ENCODE peak calls at places on chromosomes 3 and 15, in six cellular contexts. S, P, D, I, V and N are unnamed samples.

GRCh38 chr3:108780235-108780634 is 23.0 kb upstream of the RETNLB start:
- DNase-seq in I (no peak), V (no peak), D (no peak), S (no peak), P (no peak), N (no peak)

GRCh38 chr15:33086500-33087141 is 107.9 kb downstream of the FMN1 start:
- DNase-seq in S (peak), I (peak), V (no peak), P (no peak), D (no peak), N (no peak)

GRCh38 chr15:77545058-77545457 is 87.7 kb downstream of the LINGO1 start:
- DNase-seq in S (no peak), D (no peak), I (no peak), P (no peak), V (no peak), N (no peak)

GRCh38 chr15:80473574-80474223 is 69.5 kb downstream of the ARNT2 start:
- DNase-seq in V (no peak), P (no peak), S (no peak), I (no peak), D (no peak), N (no peak)

GRCh38 chr15:82103500-82103899 is 57.7 kb upstream of the MEX3B start:
- DNase-seq in D (no peak), S (no peak), I (no peak), V (no peak), P (no peak), N (no peak)

GRCh38 chr3:81887448-81887847 is 126.0 kb upstream of the GBE1 start:
- DNase-seq in S (no peak), I (no peak), V (no peak), D (no peak), P (no peak), N (no peak)

GRCh38 chr3:171320721-171321120 is 139.5 kb downstream of the TNIK start:
- DNase-seq in P (peak), V (no peak), D (no peak), S (peak), I (peak), N (no peak)

GRCh38 chr15:41985236-41986160 is 13.1 kb upstream of the EHD4 start:
- DNase-seq in V (no peak), I (no peak), P (no peak), S (no peak), D (peak), N (no peak)

GRCh38 chr3:5840091-5840490 is 652.6 kb downstream of the EDEM1 start:
- DNase-seq in I (no peak), S (no peak), D (no peak), P (no peak), V (no peak), N (no peak)

GRCh38 chr3:171446801-171447578 is 13.2 kb downstream of the TNIK start:
- DNase-seq in I (no peak), D (no peak), S (peak), P (no peak), V (no peak), N (peak)

GRCh38 chr3:98406034-98406433 is 15.6 kb downstream of the OR5K3 start:
- DNase-seq in P (no peak), S (no peak), D (no peak), V (no peak), I (no peak), N (no peak)

GRCh38 chr3:70818145-70818544 is 505.7 kb upstream of the MDFIC2 start:
- DNase-seq in P (no peak), S (no peak), V (no peak), D (no peak), I (no peak), N (no peak)

GRCh38 chr3:136750209-136750921 is 1.8 kb downstream of the STAG1 start:
- DNase-seq in P (no peak), D (no peak), V (no peak), I (no peak), S (peak), N (no peak)

GRCh38 chr15:42131826-42132806 is 24.3 kb downstream of the PLA2G4F start:
- DNase-seq in S (no peak), V (no peak), D (no peak), P (no peak), I (no peak), N (no peak)

GRCh38 chr15:20353966-20354883 is 187.4 kb downstream of the GOLGA6L6 start:
- DNase-seq in I (no peak), P (no peak), D (peak), V (peak), S (no peak), N (no peak)

GRCh38 chr3:55540579-55540978 is 53.5 kb upstream of the WNT5A start:
- DNase-seq in I (no peak), S (no peak), D (no peak), V (no peak), P (no peak), N (no peak)

GRCh38 chr3:155326901-155327300 is 33.4 kb upstream of the STRIT1 start:
- DNase-seq in D (no peak), P (no peak), S (peak), I (no peak), V (no peak), N (no peak)

GRCh38 chr15:76529911-76530310 is 193.3 kb downstream of the ISL2 start:
- DNase-seq in D (no peak), V (no peak), P (no peak), I (no peak), S (peak), N (no peak)

GRCh38 chr3:171981271-171981605 is 58.1 kb upstream of the FNDC3B start:
- DNase-seq in S (no peak), V (no peak), D (no peak), P (no peak), I (no peak), N (no peak)

GRCh38 chr3:121627211-121627610 is 33.5 kb downstream of the HCLS1 start:
- DNase-seq in P (no peak), V (no peak), D (no peak), I (no peak), S (no peak), N (no peak)

GRCh38 chr15:31383150-31383549 is 56.5 kb downstream of the KLF13 start:
- DNase-seq in S (no peak), P (no peak), I (no peak), D (no peak), V (no peak), N (no peak)

GRCh38 chr15:74540135-74540760 is 772 bp upstream of the ARID3B start:
- DNase-seq in I (no peak), D (no peak), V (no peak), S (no peak), P (no peak), N (no peak)

GRCh38 chr3:131147534-131147933 is 120.9 kb downstream of the NEK11 start:
- DNase-seq in I (peak), V (no peak), S (peak), D (no peak), P (no peak), N (no peak)

GRCh38 chr3:131141770-131142169 is 115.1 kb downstream of the NEK11 start:
- DNase-seq in I (no peak), P (no peak), S (no peak), D (no peak), V (no peak), N (no peak)

GRCh38 chr3:131143802-131144201 is 117.1 kb downstream of the NEK11 start:
- DNase-seq in V (no peak), S (no peak), D (no peak), P (no peak), I (no peak), N (no peak)

GRCh38 chr3:131140891-131141290 is 114.2 kb downstream of the NEK11 start:
- DNase-seq in S (no peak), P (no peak), D (no peak), I (no peak), V (no peak), N (no peak)

GRCh38 chr3:131142580-131142979 is 115.9 kb downstream of the NEK11 start:
- DNase-seq in S (peak), V (no peak), D (no peak), P (no peak), I (peak), N (no peak)
- TF ChIP-seq CTCF in S (no peak), V (no peak), D (no peak), P (no peak), I (no peak), N (peak)

GRCh38 chr3:8424281-8424680 is 77.3 kb upstream of the LMCD1 start:
- DNase-seq in D (no peak), I (no peak), V (no peak), P (no peak), S (no peak), N (no peak)

GRCh38 chr3:8420613-8421012 is 81.0 kb upstream of the LMCD1 start:
- DNase-seq in V (no peak), I (no peak), S (peak), D (no peak), P (no peak), N (no peak)

GRCh38 chr3:8423307-8423706 is 78.3 kb upstream of the LMCD1 start:
- DNase-seq in S (peak), D (no peak), P (no peak), I (no peak), V (no peak), N (no peak)

GRCh38 chr3:8421711-8422110 is 79.9 kb upstream of the LMCD1 start:
- DNase-seq in P (no peak), D (no peak), S (peak), V (no peak), I (no peak), N (no peak)

GRCh38 chr3:8421267-8421666 is 80.4 kb upstream of the LMCD1 start:
- DNase-seq in I (no peak), D (no peak), V (no peak), S (no peak), P (no peak), N (no peak)
- TF ChIP-seq CTCF in I (no peak), D (no peak), V (no peak), S (peak), P (no peak), N (peak)

GRCh38 chr3:73188707-73189106 is 127.2 kb downstream of the EBLN2 start:
- DNase-seq in S (no peak), P (no peak), V (no peak), D (no peak), I (no peak), N (peak)

GRCh38 chr3:73192036-73192738 is 130.7 kb downstream of the EBLN2 start:
- DNase-seq in I (no peak), S (no peak), P (no peak), V (no peak), D (no peak), N (peak)
- TF ChIP-seq CTCF in I (no peak), S (peak), P (peak), V (no peak), D (no peak), N (peak)

DNA sequence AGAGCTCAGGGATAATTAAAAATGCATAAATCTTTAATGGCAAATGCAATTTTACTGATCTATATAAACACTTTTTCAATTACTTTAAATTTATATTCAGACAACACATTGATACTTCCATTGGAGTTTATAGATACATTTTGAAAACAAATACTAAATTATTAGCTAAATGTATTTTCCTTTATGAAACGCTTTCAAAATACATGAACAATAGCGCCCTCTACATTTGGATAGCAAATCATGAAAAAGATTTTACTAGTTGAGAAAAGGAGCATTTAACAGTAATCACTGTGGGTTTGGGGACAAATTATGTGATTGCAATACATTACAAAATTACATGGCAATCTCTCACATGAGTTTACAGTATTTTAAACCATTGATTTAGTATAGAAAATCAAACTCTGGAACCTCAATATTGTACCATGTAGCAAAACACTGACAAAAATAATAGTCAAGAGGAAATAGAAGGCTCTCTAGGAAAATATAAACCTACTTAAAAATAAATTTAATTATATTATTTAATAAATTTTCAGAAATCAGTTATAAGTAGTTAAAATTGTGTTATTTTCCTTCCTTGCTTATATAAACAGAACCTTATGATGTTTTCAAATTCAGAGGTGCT is 207.9 kb downstream of the ZIC1 start:
- DNase-seq in I (peak), D (no peak), P (no peak), V (no peak), S (peak), N (no peak)
- TF ChIP-seq CTCF in I (peak), D (no peak), P (peak), V (peak), S (peak), N (peak)

GRCh38 chr15:83362706-83363105 is 78.2 kb upstream of the BNC1 start:
- DNase-seq in S (no peak), I (no peak), D (no peak), V (no peak), P (no peak), N (no peak)

GRCh38 chr15:83364541-83364940 is 80.1 kb upstream of the BNC1 start:
- DNase-seq in S (peak), V (no peak), D (no peak), P (no peak), I (peak), N (no peak)

GRCh38 chr15:83365370-83365938 is 81.0 kb upstream of the BNC1 start:
- DNase-seq in I (peak), S (peak), D (no peak), P (peak), V (peak), N (peak)
- TF ChIP-seq CTCF in I (no peak), S (no peak), D (no peak), P (no peak), V (no peak), N (no peak)

GRCh38 chr15:63436872-63437375 is 55.3 kb upstream of the CA12 start:
- DNase-seq in P (peak), D (peak), I (peak), V (peak), S (peak), N (peak)
- TF ChIP-seq CTCF in P (no peak), D (no peak), I (peak), V (no peak), S (peak), N (peak)

DNA sequence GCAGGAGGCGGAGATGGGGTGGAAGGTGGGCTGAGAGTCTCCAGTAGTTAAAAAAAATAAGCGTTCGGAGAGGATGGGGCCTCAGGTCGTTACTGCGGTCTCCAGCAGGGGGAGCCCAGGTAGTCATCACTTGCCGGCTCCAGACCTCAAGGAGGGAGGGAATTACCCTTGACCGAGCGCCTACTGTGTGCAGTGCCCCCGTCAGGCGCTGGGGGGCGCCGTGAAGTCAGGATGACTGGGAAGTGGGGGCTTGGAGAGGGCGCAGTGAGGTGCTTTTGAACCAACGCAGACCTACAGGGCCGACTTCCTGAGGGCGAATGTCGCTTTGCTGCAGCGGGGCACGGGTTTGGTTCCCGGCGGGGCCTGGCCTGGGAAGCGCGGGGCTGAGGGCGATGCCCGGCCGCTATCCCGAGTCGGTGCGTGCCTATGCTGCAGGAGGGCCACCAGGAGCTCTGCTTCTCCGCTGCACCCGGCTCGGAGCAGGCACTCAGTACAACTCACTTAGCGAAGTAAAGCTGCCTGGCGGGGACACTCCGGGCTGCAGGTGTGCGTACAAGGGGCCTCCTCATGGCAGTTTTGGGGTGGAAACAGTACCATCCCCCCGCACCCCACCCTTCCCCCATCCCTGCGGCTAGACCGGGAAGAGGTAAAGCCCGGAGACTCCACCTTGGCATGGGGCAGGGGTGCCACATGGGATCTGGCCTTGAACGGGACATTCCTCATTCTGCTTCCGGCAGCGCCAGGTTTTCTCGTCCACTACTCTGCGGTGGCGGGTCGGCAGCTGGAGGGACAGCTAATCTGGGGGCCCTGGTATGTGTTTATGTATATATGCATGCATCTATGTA is 79.8 kb downstream of the RHCG start:
- DNase-seq in I (peak), P (peak), D (no peak), V (peak), S (peak), N (peak)
- TF ChIP-seq CTCF in I (peak), P (peak), D (peak), V (peak), S (peak), N (peak)

GRCh38 chr3:126654571-126655393 is at the start of gene TXNRD3:
- DNase-seq in V (peak), P (peak), D (peak), I (peak), S (peak), N (peak)
- TF ChIP-seq CTCF in V (no peak), P (peak), D (peak), I (no peak), S (no peak), N (no peak)

DNA sequence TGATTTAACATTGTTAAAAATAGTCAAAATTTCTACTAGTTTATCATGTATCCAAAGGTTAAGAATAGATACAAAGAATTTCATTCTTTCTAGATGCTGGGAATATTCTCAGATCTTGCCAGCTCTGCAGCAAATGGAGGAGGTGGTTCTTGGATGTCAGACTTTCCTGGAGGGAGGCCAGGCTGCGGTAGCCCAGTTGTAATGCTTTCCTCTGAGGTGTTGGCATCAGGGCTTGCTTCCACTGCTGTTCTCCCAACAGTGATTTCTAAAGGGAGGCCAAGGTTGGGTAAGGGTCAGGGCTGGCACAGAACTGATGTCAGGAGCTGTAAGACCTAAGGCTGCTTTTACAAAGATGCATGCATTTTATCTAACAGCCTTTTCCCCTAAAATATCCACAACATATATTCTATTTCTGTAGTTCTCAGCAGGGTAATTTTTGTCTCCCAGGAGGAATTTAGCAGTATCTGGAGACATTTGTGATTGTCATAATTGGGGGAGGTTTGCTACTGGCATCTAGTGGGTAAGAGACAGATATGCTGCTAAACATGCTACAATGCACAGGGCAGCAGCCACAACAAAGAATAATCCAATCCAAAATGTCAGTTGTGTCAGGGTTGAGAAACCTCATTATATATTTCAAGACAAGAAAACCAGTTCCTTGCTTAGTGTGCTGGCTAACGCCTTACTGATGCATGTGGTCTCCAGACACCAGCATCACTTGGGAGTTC is 42.0 kb upstream of the SPTSSB start:
- DNase-seq in D (no peak), I (peak), V (no peak), S (peak), P (no peak), N (no peak)
- TF ChIP-seq CTCF in D (no peak), I (no peak), V (no peak), S (no peak), P (no peak), N (peak)